ENCODE peak calls at places on chromosomes 13 and 19, in five cellular contexts. U is tibial artery, F is mucosa of descending colon, J is right atrium auricular region, T is ascending aorta. Z is an unnamed sample.

GRCh38 chr13:110322828-110323171 is 15.7 kb downstream of the COL4A2 start:
- DNase-seq in U (no peak), F (no peak), T (no peak), J (peak), Z (no peak)

GRCh38 chr19:48752511-48753365 is at the start of gene FUT1:
- DNase-seq in J (peak), F (peak), U (peak), T (no peak), Z (no peak)

GRCh38 chr13:107284168-107284567 is 716.2 kb upstream of the ARGLU1 start:
- DNase-seq in T (no peak), U (no peak), F (no peak), J (no peak), Z (peak)

GRCh38 chr19:7863157-7863970 is 10.8 kb downstream of the PRR36 start:
- DNase-seq in J (no peak), F (peak), U (no peak), T (no peak), Z (no peak)

GRCh38 chr13:47901451-47901850 is 99.6 kb downstream of the SUCLA2 start:
- DNase-seq in J (no peak), U (no peak), T (no peak), F (no peak), Z (no peak)

GRCh38 chr13:98731038-98731437 is 21.4 kb downstream of the SLC15A1 start:
- DNase-seq in J (no peak), U (no peak), T (no peak), F (no peak), Z (no peak)

GRCh38 chr13:59991395-59991794 is 172.3 kb downstream of the DIAPH3 start:
- DNase-seq in J (no peak), U (no peak), F (no peak), T (no peak), Z (no peak)

GRCh38 chr19:1263198-1263597 is 5.9 kb upstream of the CIRBP start:
- DNase-seq in T (no peak), F (no peak), U (no peak), J (no peak), Z (no peak)

GRCh38 chr13:39875111-39875510 is 219.6 kb downstream of the COG6 start:
- DNase-seq in T (no peak), J (no peak), F (no peak), U (no peak), Z (no peak)

GRCh38 chr19:34320277-34320676 is 44.7 kb upstream of the GPI start:
- DNase-seq in F (no peak), U (peak), T (no peak), J (no peak), Z (no peak)

GRCh38 chr13:26246154-26246553 is 7.8 kb upstream of the CDK8 start:
- DNase-seq in T (no peak), F (no peak), J (no peak), U (no peak), Z (no peak)

GRCh38 chr13:106587787-106588186 is 19.9 kb upstream of the ARGLU1 start:
- DNase-seq in J (no peak), F (no peak), T (no peak), U (no peak), Z (no peak)

GRCh38 chr13:28576037-28576436 is 81.1 kb upstream of the FLT1 start:
- DNase-seq in T (no peak), F (no peak), J (no peak), U (no peak), Z (no peak)

GRCh38 chr19:572891-573825 is 762 bp downstream of the BSG start:
- DNase-seq in T (no peak), U (no peak), J (no peak), F (peak), Z (no peak)

GRCh38 chr19:50419022-50419579 is 363 bp downstream of the SPIB start:
- DNase-seq in F (no peak), J (no peak), U (no peak), T (no peak), Z (no peak)

GRCh38 chr13:24208314-24208713 is 47.8 kb downstream of the SPATA13 start:
- DNase-seq in J (no peak), U (peak), F (no peak), T (no peak), Z (peak)

GRCh38 chr13:92941167-92941566 is 285.4 kb upstream of the GPC6 start:
- DNase-seq in J (no peak), F (no peak), T (no peak), U (no peak), Z (no peak)

GRCh38 chr13:88744289-88744688 is 1073.1 kb downstream of the SLITRK5 start:
- DNase-seq in U (no peak), F (no peak), T (no peak), J (no peak), Z (no peak)

GRCh38 chr19:38361633-38362075 is 12.7 kb upstream of the PSMD8 start:
- DNase-seq in J (peak), F (peak), U (peak), T (no peak), Z (no peak)
- TF ChIP-seq CTCF in J (no peak), F (no peak), U (peak), T (no peak), Z (no peak)

DNA sequence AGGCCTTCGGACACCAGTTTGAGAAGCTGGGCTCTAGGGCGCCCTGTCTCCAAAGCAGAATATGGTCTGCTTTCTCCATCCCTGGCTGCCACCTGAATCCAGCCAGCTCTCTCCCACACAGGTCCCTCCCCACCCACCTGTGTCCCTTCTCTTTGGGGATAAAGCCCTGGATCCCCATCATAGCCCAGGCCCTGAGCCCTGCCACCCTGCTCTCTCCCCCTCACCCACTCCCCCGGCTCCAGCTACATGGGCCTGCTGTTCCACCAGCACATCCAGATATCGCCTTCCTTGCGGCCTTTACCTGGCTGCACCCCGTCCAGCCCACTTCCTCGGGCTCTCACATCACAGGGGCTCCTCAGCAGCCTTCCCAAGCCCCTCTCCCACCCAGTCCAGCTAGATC is 7.8 kb downstream of the AKT2 start:
- DNase-seq in U (no peak), F (no peak), T (no peak), J (no peak), Z (no peak)
- H3K4me3 ChIP-seq in U (no peak), F (no peak), T (no peak), J (no peak), Z (no peak)

GRCh38 chr19:2481466-2481865 is 5.5 kb downstream of the GADD45B start:
- DNase-seq in U (no peak), J (no peak), T (peak), F (no peak), Z (no peak)

GRCh38 chr19:2478756-2479555 is 3.0 kb downstream of the GADD45B start:
- DNase-seq in T (peak), J (peak), U (peak), F (peak), Z (no peak)

GRCh38 chr19:2478324-2478755 is 2.4 kb downstream of the GADD45B start:
- DNase-seq in U (peak), F (peak), J (peak), T (peak), Z (no peak)

GRCh38 chr19:2477732-2478191 is 1.8 kb downstream of the GADD45B start:
- DNase-seq in J (no peak), F (peak), U (peak), T (no peak), Z (no peak)

DNA sequence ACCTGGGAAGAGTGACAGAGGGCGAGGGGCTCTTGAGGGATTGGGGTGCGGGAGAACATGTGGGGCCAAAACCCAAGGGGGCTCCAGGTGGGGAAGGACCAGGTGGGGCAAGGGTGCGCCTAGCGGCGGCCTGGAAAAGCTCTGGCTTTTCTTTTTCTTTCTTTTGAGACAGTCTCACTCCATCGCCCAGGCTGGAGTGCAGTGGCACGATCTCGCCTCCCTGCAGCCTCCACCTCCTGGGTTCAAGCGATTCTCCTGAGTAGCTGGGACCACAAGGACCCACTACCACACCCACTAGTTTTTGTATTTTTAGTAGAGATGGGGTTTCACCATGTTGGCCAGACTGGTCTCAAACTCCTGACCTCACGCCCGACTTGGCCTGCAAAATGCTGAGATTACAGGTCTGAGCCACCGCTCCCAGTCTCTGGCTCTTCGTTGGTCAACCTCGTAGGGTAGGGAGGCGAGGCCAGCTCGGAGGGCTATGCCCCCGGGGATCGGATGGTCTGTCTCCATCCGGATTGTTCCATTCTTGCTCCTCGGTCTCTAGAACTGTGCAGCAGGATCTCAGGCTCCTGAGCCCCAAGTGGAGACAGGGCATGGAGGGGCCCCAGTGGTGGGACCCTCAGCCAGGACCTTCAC is 3.7 kb downstream of the GADD45B start:
- DNase-seq in F (no peak), J (peak), U (no peak), T (no peak), Z (no peak)
- TF ChIP-seq CTCF in F (no peak), J (no peak), U (no peak), T (no peak), Z (peak)

DNA sequence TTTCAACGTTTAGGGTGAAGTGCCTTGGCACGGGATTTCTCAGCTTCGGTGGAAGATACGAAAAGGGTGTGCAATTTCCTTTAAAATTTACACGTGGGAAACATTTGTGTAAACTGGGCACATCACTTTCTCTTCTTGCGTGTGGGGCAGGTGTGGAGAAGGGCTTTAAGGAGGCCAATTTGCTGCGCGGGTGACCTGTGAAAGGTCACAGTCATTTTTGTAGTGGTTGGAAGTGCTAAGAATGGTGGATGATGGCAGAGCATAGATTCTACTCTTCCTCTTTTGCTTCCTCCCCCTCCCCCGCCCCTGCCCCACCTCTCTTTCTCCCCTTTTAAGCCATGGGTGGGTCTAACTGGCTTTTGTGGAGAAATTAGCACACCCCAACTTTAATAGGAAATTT is 7.2 kb downstream of the SLITRK5 start:
- DNase-seq in F (no peak), T (no peak), U (no peak), J (no peak), Z (no peak)
- H3K4me3 ChIP-seq in F (no peak), T (peak), U (peak), J (peak), Z (peak)

GRCh38 chr19:58330458-58330857 is 3.7 kb downstream of the ZSCAN22 start:
- DNase-seq in T (no peak), U (no peak), J (no peak), F (no peak), Z (peak)

GRCh38 chr19:58326914-58327726 is at the start of gene ZSCAN22:
- DNase-seq in U (peak), T (peak), F (peak), J (peak), Z (peak)

GRCh38 chr19:58325623-58326022 is 1.2 kb upstream of the ZSCAN22 start:
- DNase-seq in U (no peak), T (no peak), J (no peak), F (no peak), Z (no peak)

GRCh38 chr19:58326501-58326913 is 287 bp upstream of the ZSCAN22 start:
- DNase-seq in T (no peak), U (no peak), J (no peak), F (no peak), Z (no peak)

DNA sequence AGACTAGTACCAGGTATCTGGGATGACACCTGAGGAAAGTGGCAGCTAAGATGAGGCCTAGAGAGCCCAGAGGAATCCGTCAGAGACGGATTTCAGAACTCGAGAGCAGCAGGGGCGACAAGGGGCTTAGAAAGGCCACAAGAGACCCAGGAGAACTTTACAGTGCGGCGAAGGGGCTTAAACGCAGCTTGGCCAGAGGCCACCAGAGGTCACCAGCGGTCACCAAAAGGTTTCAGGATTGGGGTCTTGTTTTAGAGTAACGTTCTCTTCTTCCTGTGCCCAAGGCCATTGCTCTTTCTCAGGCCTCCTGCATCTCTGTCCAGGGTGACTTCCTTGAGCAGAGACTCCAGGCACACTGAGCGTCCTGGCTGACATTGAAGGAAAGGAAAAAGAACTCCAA is 2.2 kb downstream of the ZSCAN22 start:
- DNase-seq in T (no peak), F (no peak), J (no peak), U (no peak), Z (no peak)
- TF ChIP-seq CTCF in T (no peak), F (no peak), J (no peak), U (no peak), Z (no peak)

DNA sequence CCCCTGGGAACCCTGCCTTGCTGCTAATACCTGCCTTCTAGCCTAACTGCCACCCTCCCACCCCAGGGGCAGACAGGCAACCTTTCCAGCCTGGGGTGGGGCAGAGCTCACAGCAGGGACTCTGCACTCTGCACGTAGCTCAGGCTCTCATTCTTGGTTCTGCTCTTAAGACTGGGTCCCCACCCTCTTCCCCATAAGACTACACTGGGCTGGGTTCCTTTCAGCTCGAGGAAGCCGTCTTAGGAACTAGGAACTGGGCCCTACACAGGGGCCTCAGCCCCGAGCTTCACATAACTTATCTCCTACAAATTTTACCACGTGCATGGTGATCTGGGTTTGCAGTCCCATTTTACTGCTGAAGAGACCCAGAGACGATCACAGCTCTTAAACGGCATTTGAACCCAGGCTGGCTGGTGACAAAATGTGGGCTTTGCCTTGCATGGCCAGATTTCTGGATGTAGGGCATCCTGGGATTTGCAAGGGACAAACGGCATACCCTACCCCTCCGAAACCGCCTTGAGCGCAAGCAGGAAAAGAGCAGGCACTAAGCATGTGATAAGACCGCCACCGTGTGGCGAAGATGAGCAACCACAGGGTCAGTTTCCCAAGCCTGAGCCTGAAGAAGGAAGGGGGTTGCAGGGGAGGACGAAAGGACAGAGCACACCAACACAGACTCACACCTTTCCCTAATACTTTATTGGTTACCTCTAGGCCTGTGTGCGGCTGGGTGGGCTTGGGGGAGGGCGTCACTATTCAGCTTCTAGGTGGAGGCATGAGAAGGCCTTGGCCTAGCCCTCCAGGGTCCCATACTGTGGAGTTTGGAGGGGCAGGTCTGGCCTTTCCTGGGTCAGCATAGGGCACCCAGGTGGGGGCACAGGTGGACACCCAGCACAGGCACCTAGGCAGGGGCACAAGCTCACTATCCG is 5.1 kb downstream of the JUNB start:
- DNase-seq in U (no peak), J (peak), T (no peak), F (peak), Z (no peak)
- H3K4me3 ChIP-seq in U (no peak), J (no peak), T (no peak), F (no peak), Z (no peak)

DNA sequence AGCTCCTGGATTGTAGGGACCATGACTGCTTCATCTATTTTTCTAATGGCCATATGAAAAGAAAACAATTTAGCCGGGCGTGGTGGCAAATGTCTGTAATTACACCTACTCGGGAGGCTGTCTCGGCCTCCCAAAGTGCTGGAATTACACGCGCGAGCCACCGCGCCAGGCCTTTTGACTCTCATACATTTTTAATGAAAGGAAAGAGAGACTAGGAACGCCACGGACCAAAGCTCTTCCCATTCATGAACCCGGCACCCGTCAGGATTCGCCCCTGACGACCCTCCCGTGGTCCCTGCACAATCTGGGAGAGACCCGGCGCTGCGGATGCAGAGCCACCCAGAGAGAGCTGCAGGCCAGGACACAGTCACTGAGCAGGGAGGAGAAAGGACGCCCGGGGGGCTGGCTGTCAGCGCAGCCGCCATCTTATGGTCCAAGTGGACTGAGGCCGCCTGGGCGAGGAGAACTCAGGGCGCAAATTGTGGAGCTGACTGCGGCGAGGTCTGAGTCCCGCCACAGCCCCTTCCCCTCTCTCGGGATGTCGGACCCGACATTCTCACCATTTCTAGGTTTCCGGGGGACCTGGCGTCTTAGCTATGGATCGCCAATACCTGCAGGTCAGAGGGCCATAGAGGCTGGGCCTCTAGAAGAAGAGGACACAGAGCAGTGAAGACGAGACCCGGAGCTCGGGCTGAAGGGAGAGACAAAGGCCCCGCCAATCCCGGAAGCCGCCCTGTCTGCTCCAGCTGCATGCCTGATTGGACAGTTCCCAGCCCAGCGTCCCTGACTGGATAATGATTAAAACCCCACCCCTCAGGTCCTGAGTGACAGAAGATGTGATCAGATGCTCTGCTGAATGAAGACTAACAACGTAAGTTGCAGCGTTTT is at the start of gene ZNF681:
- DNase-seq in J (peak), U (peak), F (peak), T (peak), Z (peak)
- TF ChIP-seq CTCF in J (peak), U (no peak), F (no peak), T (no peak), Z (peak)

GRCh38 chr13:78602561-78603239 is 652 bp downstream of the POU4F1 start:
- DNase-seq in T (no peak), U (no peak), J (no peak), F (no peak), Z (no peak)

GRCh38 chr13:78599911-78600310 is 3.4 kb downstream of the POU4F1 start:
- DNase-seq in T (no peak), F (no peak), J (no peak), U (no peak), Z (no peak)

GRCh38 chr13:78600317-78600899 is 2.9 kb downstream of the POU4F1 start:
- DNase-seq in T (no peak), U (no peak), J (no peak), F (no peak), Z (no peak)

GRCh38 chr13:78601886-78602560 is 1.3 kb downstream of the POU4F1 start:
- DNase-seq in T (no peak), J (no peak), F (no peak), U (no peak), Z (no peak)

GRCh38 chr13:78601124-78601885 is 2.0 kb downstream of the POU4F1 start:
- DNase-seq in J (no peak), U (no peak), T (no peak), F (no peak), Z (no peak)
- H3K4me3 ChIP-seq in J (no peak), U (no peak), T (peak), F (no peak), Z (no peak)

DNA sequence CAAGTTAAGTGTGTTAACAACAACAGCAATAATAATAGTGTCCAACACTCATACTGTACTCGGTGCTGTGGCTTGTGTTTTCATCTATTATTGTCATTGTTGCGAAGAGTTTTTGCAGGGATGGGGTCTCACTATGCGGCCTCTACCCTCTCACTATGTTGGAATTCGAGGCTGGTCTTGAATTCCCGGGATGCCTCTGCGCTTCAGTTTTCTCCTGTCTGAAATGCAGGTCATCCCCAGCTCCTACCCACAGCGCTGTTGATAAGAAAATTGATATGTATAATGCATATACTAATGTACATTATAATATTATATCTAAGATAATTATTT is 4.9 kb upstream of the SBK3 start:
- DNase-seq in U (no peak), J (no peak), T (no peak), F (no peak), Z (no peak)
- TF ChIP-seq CTCF in U (no peak), J (no peak), T (no peak), F (no peak), Z (no peak)